ENCODE peak calls at places on chromosomes 6 and 20, in seven cellular contexts. Z is HepG2, R is GM12878, F is K562, I is SK-N-SH, S is HCT116, U is H1. B is an unnamed sample.

GRCh38 chr20:56373942-56374341 is 15.2 kb downstream of the FAM210B start:
- DNase-seq in Z (peak; percentile 70), R (no peak), I (no peak), S (no peak), U (no peak), F (no peak), B (no peak)

GRCh38 chr6:10276106-10276505 is 138.8 kb downstream of the TFAP2A start:
- DNase-seq in S (no peak), F (no peak), I (no peak), R (no peak), Z (no peak), U (no peak), B (no peak)

GRCh38 chr20:23637282-23638221 is at the start of gene CST3:
- DNase-seq in I (peak; percentile 91), U (peak; percentile 83), F (peak; percentile 91), Z (peak; percentile 87), S (peak; percentile 68), R (no peak), B (peak; percentile 25)

GRCh38 chr6:156953478-156954146 is 176.4 kb downstream of the ARID1B start:
- DNase-seq in R (no peak), F (peak; percentile 73), S (peak; percentile 42), Z (peak; percentile 95), U (no peak), I (peak; percentile 89), B (no peak)

GRCh38 chr6:73079611-73079955 is 145.7 kb downstream of the KHDC1L start:
- DNase-seq in I (no peak), R (no peak), U (no peak), Z (no peak), F (no peak), S (no peak), B (peak; percentile 80)

GRCh38 chr6:6003334-6004146 is 3.2 kb downstream of the NRN1 start:
- DNase-seq in S (no peak), U (peak; percentile 85), F (no peak), I (peak; percentile 72), R (no peak), Z (no peak), B (no peak)

GRCh38 chr20:40757087-40757486 is 68.1 kb upstream of the MAFB start:
- DNase-seq in I (no peak), F (no peak), R (peak; percentile 13), Z (no peak), S (no peak), U (no peak), B (no peak)

GRCh38 chr20:4951299-4951698 is 50.0 kb downstream of the SLC23A2 start:
- DNase-seq in I (no peak), F (no peak), U (no peak), Z (no peak), R (no peak), S (peak; percentile 3), B (no peak)

GRCh38 chr20:24487648-24488047 is 18.2 kb downstream of the SYNDIG1 start:
- DNase-seq in I (no peak), Z (no peak), F (no peak), S (no peak), U (no peak), R (no peak), B (no peak)

GRCh38 chr6:14880717-14881116 is 365.2 kb upstream of the JARID2 start:
- DNase-seq in U (no peak), I (no peak), Z (no peak), R (no peak), S (no peak), F (no peak), B (no peak)

GRCh38 chr20:17878912-17879602 is 89.5 kb downstream of the SNX5 start:
- DNase-seq in Z (no peak), F (no peak), U (no peak), R (no peak), I (no peak), S (no peak), B (no peak)

DNA sequence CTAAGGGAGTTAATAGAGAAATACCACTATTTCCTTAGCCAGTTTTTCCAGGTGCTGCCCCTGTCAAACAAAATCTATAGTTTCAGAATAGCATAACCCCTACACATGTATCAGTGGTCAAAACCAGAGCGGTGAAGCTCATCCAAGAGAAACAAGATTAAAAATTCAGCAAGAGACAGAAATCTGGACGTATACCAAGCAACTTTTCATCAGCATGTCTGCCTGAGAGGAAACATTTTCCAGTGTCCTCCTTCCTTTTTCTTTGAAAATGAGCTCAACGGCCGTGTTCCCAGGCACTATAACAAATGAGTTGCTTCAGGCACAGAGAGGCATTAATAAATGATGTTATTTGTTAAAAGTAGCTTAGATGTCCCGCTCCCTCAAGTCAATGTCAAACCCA is 416.6 kb downstream of the BCKDHB start:
- DNase-seq in Z (no peak), R (no peak), I (no peak), F (no peak), S (no peak), U (no peak), B (no peak)
- H3K4me3 ChIP-seq in Z (no peak overlapping the region), R (no peak overlapping the region), I (no peak overlapping the region), F (no peak overlapping the region), S (no peak overlapping the region), U (no peak overlapping the region), B (no peak overlapping the region)

GRCh38 chr6:170152989-170153388 is 137.9 kb downstream of the DLL1 start:
- DNase-seq in F (peak; percentile 35), U (no peak), S (peak; percentile 63), Z (peak; percentile 32), I (no peak), R (no peak), B (no peak)
- TF ChIP-seq SIN3A in F (no peak), U (no peak), S (peak; percentile 58), Z (no peak), I (no peak), R (no peak), B (no peak)

GRCh38 chr6:30074331-30075093 is 1.1 kb downstream of the RNF39 start:
- DNase-seq in R (no peak), Z (no peak), I (peak; percentile 39), S (no peak), F (no peak), U (peak; percentile 80), B (no peak)

GRCh38 chr6:30076333-30076732 is 764 bp upstream of the RNF39 start:
- DNase-seq in S (no peak), F (no peak), R (no peak), I (peak; percentile 4), U (no peak), Z (peak; percentile 18), B (no peak)

GRCh38 chr6:30077218-30077617 is 1.6 kb upstream of the RNF39 start:
- DNase-seq in I (no peak), Z (no peak), F (no peak), R (no peak), S (no peak), U (no peak), B (no peak)

GRCh38 chr6:30075094-30075986 is at the start of gene RNF39:
- DNase-seq in S (no peak), R (no peak), Z (peak; percentile 55), I (peak; percentile 60), U (peak; percentile 91), F (peak; percentile 62), B (no peak)

GRCh38 chr6:30075987-30076311 is 380 bp upstream of the RNF39 start:
- DNase-seq in F (no peak), R (no peak), S (no peak), U (no peak), Z (no peak), I (peak; percentile 10), B (no peak)
- H3K4me3 ChIP-seq in F (no peak overlapping the region), R (no peak overlapping the region), S (peak overlapping the region; percentile 24), U (no peak overlapping the region), Z (no peak overlapping the region), I (no peak overlapping the region), B (no peak overlapping the region)

DNA sequence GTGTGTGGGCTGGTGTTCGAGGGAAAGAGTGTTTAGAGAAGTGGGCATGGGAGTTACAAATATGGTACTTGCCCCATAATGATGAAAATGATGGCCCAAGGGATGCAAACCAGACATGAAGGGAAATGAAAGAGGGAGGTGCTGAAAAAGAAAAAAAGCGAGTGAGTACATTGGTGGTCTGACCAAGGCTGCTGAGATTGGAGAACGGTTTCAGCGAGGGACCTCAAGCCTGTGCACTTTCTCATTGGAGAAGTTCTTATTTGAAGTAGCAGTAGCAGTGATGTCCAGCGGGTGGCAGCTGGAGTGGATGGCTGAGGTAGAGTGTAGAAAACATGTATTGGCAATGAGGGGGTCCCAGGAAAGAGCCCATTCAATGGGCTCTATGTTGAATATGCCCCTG is 54.8 kb downstream of the TNFAIP3 start:
- DNase-seq in S (no peak), I (no peak), R (no peak), Z (no peak), U (no peak), F (no peak), B (no peak)
- TF ChIP-seq SIN3A in S (no peak), I (no peak), R (no peak), Z (no peak), U (no peak), F (no peak), B (no peak)

DNA sequence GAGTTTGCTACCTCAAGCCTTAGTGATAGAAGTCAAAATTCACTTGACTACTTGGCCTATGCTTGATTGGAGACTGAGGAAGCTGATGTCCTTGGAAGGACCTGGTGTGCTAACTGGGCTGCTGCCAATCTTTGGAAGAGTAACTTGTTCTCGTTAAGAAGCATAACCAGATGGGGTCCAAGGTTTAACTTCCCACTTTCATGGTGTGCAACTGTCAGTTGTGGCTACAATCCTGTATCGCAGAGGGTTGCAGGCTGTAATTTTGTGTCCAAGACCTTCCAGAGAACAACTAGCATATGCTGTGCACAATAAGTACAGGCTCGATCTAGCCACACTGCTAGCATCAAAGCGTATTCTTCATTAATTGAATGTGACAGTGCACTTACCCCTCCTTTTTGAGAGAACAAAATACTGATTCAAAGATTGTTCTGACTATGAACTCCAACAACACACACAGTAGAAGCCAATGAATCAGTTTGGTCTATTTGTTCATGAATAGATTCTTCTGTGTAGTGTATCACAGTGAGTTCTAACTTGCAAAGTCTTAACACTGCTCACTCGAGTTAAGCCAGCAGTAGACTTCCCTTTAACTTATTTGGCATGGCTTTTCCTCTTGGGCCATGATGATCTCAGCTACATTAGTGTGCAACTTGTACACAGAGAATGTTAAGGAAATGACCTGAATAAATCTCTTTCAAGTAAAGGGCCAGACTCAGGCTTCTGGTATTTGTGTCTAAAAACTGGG is 15.8 kb upstream of the PLCB1 start:
- DNase-seq in R (no peak), Z (peak; percentile 30), S (no peak), F (no peak), I (no peak), U (no peak), B (no peak)
- H3K4me3 ChIP-seq in R (no peak overlapping the region), Z (no peak overlapping the region), S (no peak overlapping the region), F (no peak overlapping the region), I (no peak overlapping the region), U (no peak overlapping the region), B (no peak overlapping the region)

GRCh38 chr6:7115452-7116223 is 7.9 kb downstream of the RREB1 start:
- DNase-seq in R (no peak), I (no peak), U (no peak), S (no peak), F (no peak), Z (no peak), B (no peak)
- TF ChIP-seq SIN3A in R (no peak), I (no peak), U (no peak), S (no peak), F (no peak), Z (no peak), B (no peak)

B was measured in Panc1.